ENCODE peak calls at places on chromosomes 13 and 19, in five cellular contexts. One of them, this sample, is unnamed.

GRCh38 chr13:28582225-28582891 is 76.6 kb upstream of the POMP start:
- DNase-seq in uterus: no peak
- DNase-seq in endodermal cell: no peak
- DNase-seq in left ventricle myocardium inferior: no peak
- DNase-seq in A549: no peak
- DNase-seq in this sample: no peak

GRCh38 chr19:37654833-37655688 is at the start of gene ZFP30:
- DNase-seq in uterus: peak
- DNase-seq in endodermal cell: peak
- DNase-seq in left ventricle myocardium inferior: peak
- DNase-seq in A549: peak
- DNase-seq in this sample: peak

GRCh38 chr13:30364876-30365275 is 57.4 kb upstream of the UBE2L5 start:
- DNase-seq in uterus: no peak
- DNase-seq in endodermal cell: no peak
- DNase-seq in left ventricle myocardium inferior: no peak
- DNase-seq in A549: no peak
- DNase-seq in this sample: no peak

GRCh38 chr13:35957174-35957867 is 173.9 kb downstream of the DCLK1 start:
- DNase-seq in uterus: no peak
- DNase-seq in endodermal cell: no peak
- DNase-seq in left ventricle myocardium inferior: no peak
- DNase-seq in A549: no peak
- DNase-seq in this sample: no peak

GRCh38 chr13:95660981-95661581 is 15.9 kb upstream of the DNAJC3 start:
- DNase-seq in uterus: no peak
- DNase-seq in endodermal cell: no peak
- DNase-seq in left ventricle myocardium inferior: no peak
- DNase-seq in A549: peak
- DNase-seq in this sample: no peak

GRCh38 chr13:97544041-97544765 is 110.2 kb downstream of the RAP2A start:
- DNase-seq in uterus: no peak
- DNase-seq in endodermal cell: no peak
- DNase-seq in left ventricle myocardium inferior: no peak
- DNase-seq in A549: no peak
- DNase-seq in this sample: no peak

GRCh38 chr19:8662263-8662662 is 31.8 kb downstream of the NFILZ start:
- DNase-seq in uterus: no peak
- DNase-seq in endodermal cell: no peak
- DNase-seq in left ventricle myocardium inferior: no peak
- DNase-seq in A549: no peak
- DNase-seq in this sample: no peak

GRCh38 chr19:54252845-54253244 is 4.2 kb downstream of the LILRB5 start:
- DNase-seq in uterus: no peak
- DNase-seq in endodermal cell: no peak
- DNase-seq in left ventricle myocardium inferior: no peak
- DNase-seq in A549: no peak
- DNase-seq in this sample: no peak

GRCh38 chr13:40082644-40083043 is 427.2 kb downstream of the COG6 start:
- DNase-seq in uterus: no peak
- DNase-seq in endodermal cell: no peak
- DNase-seq in left ventricle myocardium inferior: no peak
- DNase-seq in A549: no peak
- DNase-seq in this sample: no peak

GRCh38 chr13:98730441-98730840 is 22.0 kb downstream of the SLC15A1 start:
- DNase-seq in uterus: no peak
- DNase-seq in endodermal cell: no peak
- DNase-seq in left ventricle myocardium inferior: no peak
- DNase-seq in A549: no peak
- DNase-seq in this sample: no peak

GRCh38 chr19:1318678-1319471 is 33.2 kb downstream of the EFNA2 start:
- DNase-seq in uterus: no peak
- DNase-seq in endodermal cell: no peak
- DNase-seq in left ventricle myocardium inferior: no peak
- DNase-seq in A549: no peak
- DNase-seq in this sample: no peak

GRCh38 chr19:36030264-36031148 is 2.2 kb downstream of the CLIP3 start:
- DNase-seq in uterus: no peak
- DNase-seq in endodermal cell: no peak
- DNase-seq in left ventricle myocardium inferior: no peak
- DNase-seq in A549: no peak
- DNase-seq in this sample: no peak

GRCh38 chr19:55679343-55680257 is 4.6 kb downstream of the EPN1 start:
- DNase-seq in uterus: no peak
- DNase-seq in endodermal cell: no peak
- DNase-seq in left ventricle myocardium inferior: no peak
- DNase-seq in A549: no peak
- DNase-seq in this sample: no peak

GRCh38 chr19:15265214-15265613 is 33.0 kb upstream of the EPHX3 start:
- DNase-seq in uterus: no peak
- DNase-seq in endodermal cell: no peak
- DNase-seq in left ventricle myocardium inferior: no peak
- DNase-seq in A549: no peak
- DNase-seq in this sample: no peak

GRCh38 chr19:39052243-39052746 is 19.9 kb upstream of the FBXO27 start:
- DNase-seq in uterus: peak
- DNase-seq in endodermal cell: peak
- DNase-seq in left ventricle myocardium inferior: peak
- DNase-seq in A549: peak
- DNase-seq in this sample: peak

GRCh38 chr13:89880201-89880600 is 1467.3 kb upstream of the MIR17HG start:
- DNase-seq in uterus: no peak
- DNase-seq in endodermal cell: peak
- DNase-seq in left ventricle myocardium inferior: no peak
- DNase-seq in A549: no peak
- DNase-seq in this sample: no peak

GRCh38 chr19:38070573-38070972 is 153.4 kb downstream of the DPF1 start:
- DNase-seq in uterus: no peak
- DNase-seq in endodermal cell: no peak
- DNase-seq in left ventricle myocardium inferior: no peak
- DNase-seq in A549: no peak
- DNase-seq in this sample: no peak

GRCh38 chr13:40982772-40983171 is 36.3 kb downstream of the ELF1 start:
- DNase-seq in uterus: no peak
- DNase-seq in endodermal cell: no peak
- DNase-seq in left ventricle myocardium inferior: no peak
- DNase-seq in A549: no peak
- DNase-seq in this sample: peak

GRCh38 chr13:50079278-50080157 is 64.3 kb downstream of the KCNRG start:
- DNase-seq in uterus: no peak
- DNase-seq in endodermal cell: no peak
- DNase-seq in left ventricle myocardium inferior: no peak
- DNase-seq in A549: no peak
- DNase-seq in this sample: no peak

GRCh38 chr19:17159466-17160393 is 55.4 kb upstream of the USE1 start:
- DNase-seq in uterus: no peak
- DNase-seq in endodermal cell: peak
- DNase-seq in left ventricle myocardium inferior: no peak
- DNase-seq in A549: no peak
- DNase-seq in this sample: no peak

GRCh38 chr13:51158923-51159322 is 47.8 kb upstream of the C13orf42 start:
- DNase-seq in uterus: no peak
- DNase-seq in endodermal cell: peak
- DNase-seq in left ventricle myocardium inferior: no peak
- DNase-seq in A549: no peak
- DNase-seq in this sample: no peak

GRCh38 chr13:60931858-60932546 is 483.6 kb downstream of the PCDH20 start:
- DNase-seq in uterus: no peak
- DNase-seq in endodermal cell: no peak
- DNase-seq in left ventricle myocardium inferior: no peak
- DNase-seq in A549: no peak
- DNase-seq in this sample: no peak

GRCh38 chr19:12792048-12792852 is 964 bp downstream of the JUNB start:
- DNase-seq in uterus: peak
- DNase-seq in endodermal cell: peak
- DNase-seq in left ventricle myocardium inferior: peak
- DNase-seq in A549: no peak
- DNase-seq in this sample: peak

GRCh38 chr19:2546128-2547032 is 70.5 kb downstream of the GADD45B start:
- DNase-seq in uterus: peak
- DNase-seq in endodermal cell: peak
- DNase-seq in left ventricle myocardium inferior: peak
- DNase-seq in A549: no peak
- DNase-seq in this sample: peak
- H3K4me3 ChIP-seq in uterus: no peak
- H3K4me3 ChIP-seq in endodermal cell: no peak
- H3K4me3 ChIP-seq in left ventricle myocardium inferior: peak
- H3K4me3 ChIP-seq in A549: no peak
- H3K4me3 ChIP-seq in this sample: no peak

GRCh38 chr19:40923934-40924391 is 41.9 kb upstream of the CYP2A7 start:
- DNase-seq in uterus: no peak
- DNase-seq in endodermal cell: peak
- DNase-seq in left ventricle myocardium inferior: no peak
- DNase-seq in A549: no peak
- DNase-seq in this sample: no peak

GRCh38 chr19:40921005-40921897 is 39.2 kb upstream of the CYP2A7 start:
- DNase-seq in uterus: no peak
- DNase-seq in endodermal cell: peak
- DNase-seq in left ventricle myocardium inferior: no peak
- DNase-seq in A549: peak
- DNase-seq in this sample: peak

GRCh38 chr19:40920300-40921004 is 38.4 kb upstream of the CYP2A7 start:
- DNase-seq in uterus: no peak
- DNase-seq in endodermal cell: no peak
- DNase-seq in left ventricle myocardium inferior: no peak
- DNase-seq in A549: no peak
- DNase-seq in this sample: no peak
- H3K27ac ChIP-seq in uterus: peak
- H3K27ac ChIP-seq in endodermal cell: no peak
- H3K27ac ChIP-seq in left ventricle myocardium inferior: no peak
- H3K27ac ChIP-seq in A549: peak
- H3K27ac ChIP-seq in this sample: peak

DNA sequence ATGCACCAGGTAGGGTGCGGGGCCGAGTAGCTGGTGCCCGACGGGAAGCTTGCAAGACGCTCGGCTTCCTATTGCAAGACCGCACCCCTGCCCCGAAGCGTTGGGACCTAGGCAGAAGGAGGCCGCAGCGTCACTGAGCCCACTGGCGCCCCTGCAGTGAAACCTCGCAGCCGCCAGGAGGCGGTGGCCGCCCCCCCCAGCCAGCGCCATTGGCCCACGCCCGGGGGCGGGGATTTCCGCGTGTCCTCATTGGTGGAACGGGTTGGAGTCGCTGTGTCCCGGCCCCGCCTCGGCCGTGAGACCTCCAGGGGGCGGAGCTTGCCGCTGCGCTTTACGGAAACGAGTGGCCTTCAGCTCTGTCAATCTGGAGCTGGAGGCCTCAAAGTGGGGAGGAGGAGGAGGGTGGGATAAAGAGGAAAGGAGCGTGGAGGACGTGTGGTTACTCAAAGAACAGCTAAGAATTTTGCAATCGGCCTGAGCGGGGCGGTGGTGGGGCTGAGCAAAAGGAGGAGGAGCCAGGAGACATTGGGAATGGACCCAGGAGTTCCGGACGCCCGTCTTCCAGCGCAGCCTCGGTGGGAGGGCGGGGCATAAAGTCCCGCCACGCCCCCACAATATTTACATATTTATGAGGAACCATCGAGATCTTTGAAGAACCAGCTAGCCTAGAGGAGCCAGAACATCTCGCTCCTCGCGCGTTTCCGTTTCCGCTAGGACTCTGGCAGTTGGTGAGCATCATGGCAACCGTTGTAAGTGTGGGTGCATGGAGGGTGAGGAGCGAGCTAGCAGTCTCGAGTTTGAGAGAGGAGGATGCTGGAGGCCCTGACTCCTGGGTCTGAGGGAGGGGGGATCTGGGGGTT is at the start of the genes GYS1 and RUVBL2:
- DNase-seq in uterus: peak
- DNase-seq in endodermal cell: peak
- DNase-seq in left ventricle myocardium inferior: peak
- DNase-seq in A549: peak
- DNase-seq in this sample: peak
- TF ChIP-seq CTCF in uterus: peak
- TF ChIP-seq CTCF in endodermal cell: peak
- TF ChIP-seq CTCF in left ventricle myocardium inferior: peak
- TF ChIP-seq CTCF in A549: peak
- TF ChIP-seq CTCF in this sample: peak

GRCh38 chr19:28667348-28667977 is 545.5 kb downstream of the UQCRFS1 start:
- DNase-seq in uterus: no peak
- DNase-seq in endodermal cell: no peak
- DNase-seq in left ventricle myocardium inferior: no peak
- DNase-seq in A549: no peak
- DNase-seq in this sample: no peak
- H3K4me3 ChIP-seq in uterus: no peak
- H3K4me3 ChIP-seq in endodermal cell: no peak
- H3K4me3 ChIP-seq in left ventricle myocardium inferior: no peak
- H3K4me3 ChIP-seq in A549: no peak
- H3K4me3 ChIP-seq in this sample: no peak

This sample was measured in transverse colon.